ENCODE peak calls at places on chromosome 15, in nine cellular contexts. One of them, this sample, is unnamed.

GRCh38 chr15:90836296-90836871 is 32.0 kb upstream of the FURIN start:
- DNase-seq in H1: no peak
- DNase-seq in SJSA1: peak; percentile 77
- DNase-seq in CD8-positive, alpha-beta T cell: no peak
- DNase-seq in CD8-positive, alpha-beta memory T cell: no peak
- DNase-seq in tibial nerve: no peak
- DNase-seq in adrenal gland: no peak
- DNase-seq in neural progenitor cell: no peak
- DNase-seq in suprapubic skin: no peak
- DNase-seq in this sample: no peak

GRCh38 chr15:68652141-68652540 is 73.3 kb downstream of the CORO2B start:
- DNase-seq in CD8-positive, alpha-beta T cell: no peak
- DNase-seq in suprapubic skin: peak; percentile 53
- DNase-seq in adrenal gland: no peak
- DNase-seq in neural progenitor cell: peak; percentile 43
- DNase-seq in H1: no peak
- DNase-seq in tibial nerve: no peak
- DNase-seq in CD8-positive, alpha-beta memory T cell: no peak
- DNase-seq in SJSA1: no peak
- DNase-seq in this sample: no peak

GRCh38 chr15:61623746-61624145 is 394.6 kb upstream of the RORA start:
- DNase-seq in CD8-positive, alpha-beta memory T cell: no peak
- DNase-seq in SJSA1: no peak
- DNase-seq in adrenal gland: no peak
- DNase-seq in H1: no peak
- DNase-seq in suprapubic skin: no peak
- DNase-seq in tibial nerve: no peak
- DNase-seq in neural progenitor cell: no peak
- DNase-seq in CD8-positive, alpha-beta T cell: no peak
- DNase-seq in this sample: no peak

GRCh38 chr15:92392462-92392861 is 1.2 kb upstream of the ST8SIA2 start:
- DNase-seq in suprapubic skin: no peak
- DNase-seq in tibial nerve: no peak
- DNase-seq in CD8-positive, alpha-beta T cell: no peak
- DNase-seq in CD8-positive, alpha-beta memory T cell: no peak
- DNase-seq in SJSA1: no peak
- DNase-seq in neural progenitor cell: peak; percentile 75
- DNase-seq in adrenal gland: no peak
- DNase-seq in H1: no peak
- DNase-seq in this sample: no peak

GRCh38 chr15:93038064-93038705 is 50.8 kb downstream of the RGMA start:
- DNase-seq in tibial nerve: no peak
- DNase-seq in adrenal gland: no peak
- DNase-seq in CD8-positive, alpha-beta T cell: no peak
- DNase-seq in H1: no peak
- DNase-seq in CD8-positive, alpha-beta memory T cell: no peak
- DNase-seq in neural progenitor cell: no peak
- DNase-seq in suprapubic skin: peak; percentile 46
- DNase-seq in SJSA1: no peak
- DNase-seq in this sample: no peak

GRCh38 chr15:56934269-56934668 is 15.8 kb downstream of the TCF12 start:
- DNase-seq in CD8-positive, alpha-beta memory T cell: no peak
- DNase-seq in tibial nerve: no peak
- DNase-seq in H1: no peak
- DNase-seq in adrenal gland: peak; percentile 33
- DNase-seq in SJSA1: no peak
- DNase-seq in CD8-positive, alpha-beta T cell: no peak
- DNase-seq in neural progenitor cell: no peak
- DNase-seq in suprapubic skin: no peak
- DNase-seq in this sample: no peak

GRCh38 chr15:56587686-56588085 is 122.7 kb upstream of the MNS1 start:
- DNase-seq in adrenal gland: no peak
- DNase-seq in suprapubic skin: no peak
- DNase-seq in CD8-positive, alpha-beta T cell: no peak
- DNase-seq in SJSA1: peak; percentile 16
- DNase-seq in H1: no peak
- DNase-seq in neural progenitor cell: no peak
- DNase-seq in CD8-positive, alpha-beta memory T cell: no peak
- DNase-seq in tibial nerve: no peak
- DNase-seq in this sample: no peak

GRCh38 chr15:23072633-23073032 is 33.3 kb upstream of the TUBGCP5 start:
- DNase-seq in CD8-positive, alpha-beta T cell: no peak
- DNase-seq in neural progenitor cell: no peak
- DNase-seq in SJSA1: no peak
- DNase-seq in suprapubic skin: no peak
- DNase-seq in tibial nerve: no peak
- DNase-seq in CD8-positive, alpha-beta memory T cell: no peak
- DNase-seq in H1: no peak
- DNase-seq in adrenal gland: no peak
- DNase-seq in this sample: no peak

GRCh38 chr15:42079401-42079908 is 14.9 kb downstream of the PLA2G4D start:
- DNase-seq in CD8-positive, alpha-beta T cell: no peak
- DNase-seq in CD8-positive, alpha-beta memory T cell: no peak
- DNase-seq in H1: no peak
- DNase-seq in tibial nerve: no peak
- DNase-seq in suprapubic skin: no peak
- DNase-seq in neural progenitor cell: no peak
- DNase-seq in adrenal gland: no peak
- DNase-seq in SJSA1: no peak
- DNase-seq in this sample: no peak

GRCh38 chr15:52765779-52766178 is 24.4 kb downstream of the ONECUT1 start:
- DNase-seq in neural progenitor cell: peak; percentile 55
- DNase-seq in SJSA1: no peak
- DNase-seq in H1: no peak
- DNase-seq in tibial nerve: no peak
- DNase-seq in suprapubic skin: no peak
- DNase-seq in CD8-positive, alpha-beta T cell: no peak
- DNase-seq in adrenal gland: no peak
- DNase-seq in CD8-positive, alpha-beta memory T cell: no peak
- DNase-seq in this sample: no peak

GRCh38 chr15:32053717-32054116 is 23.4 kb downstream of the CHRNA7 start:
- DNase-seq in tibial nerve: no peak
- DNase-seq in suprapubic skin: no peak
- DNase-seq in CD8-positive, alpha-beta memory T cell: no peak
- DNase-seq in adrenal gland: no peak
- DNase-seq in H1: no peak
- DNase-seq in SJSA1: no peak
- DNase-seq in CD8-positive, alpha-beta T cell: no peak
- DNase-seq in neural progenitor cell: no peak
- DNase-seq in this sample: no peak

GRCh38 chr15:98441599-98441998 is 206.7 kb upstream of the IGF1R start:
- DNase-seq in CD8-positive, alpha-beta T cell: no peak
- DNase-seq in CD8-positive, alpha-beta memory T cell: no peak
- DNase-seq in adrenal gland: no peak
- DNase-seq in H1: no peak
- DNase-seq in SJSA1: no peak
- DNase-seq in tibial nerve: no peak
- DNase-seq in suprapubic skin: no peak
- DNase-seq in neural progenitor cell: no peak
- DNase-seq in this sample: no peak

GRCh38 chr15:31485431-31485830 is 158.8 kb downstream of the KLF13 start:
- DNase-seq in suprapubic skin: peak; percentile 50
- DNase-seq in CD8-positive, alpha-beta T cell: no peak
- DNase-seq in SJSA1: no peak
- DNase-seq in CD8-positive, alpha-beta memory T cell: no peak
- DNase-seq in H1: no peak
- DNase-seq in tibial nerve: no peak
- DNase-seq in adrenal gland: no peak
- DNase-seq in neural progenitor cell: no peak
- DNase-seq in this sample: no peak

GRCh38 chr15:98311566-98312188 is 336.7 kb upstream of the IGF1R start:
- DNase-seq in CD8-positive, alpha-beta T cell: peak; percentile 67
- DNase-seq in neural progenitor cell: peak; percentile 77
- DNase-seq in CD8-positive, alpha-beta memory T cell: peak; percentile 14
- DNase-seq in suprapubic skin: peak; percentile 77
- DNase-seq in tibial nerve: peak; percentile 98
- DNase-seq in H1: no peak
- DNase-seq in adrenal gland: peak; percentile 85
- DNase-seq in SJSA1: peak; percentile 72
- DNase-seq in this sample: peak; percentile 54

DNA sequence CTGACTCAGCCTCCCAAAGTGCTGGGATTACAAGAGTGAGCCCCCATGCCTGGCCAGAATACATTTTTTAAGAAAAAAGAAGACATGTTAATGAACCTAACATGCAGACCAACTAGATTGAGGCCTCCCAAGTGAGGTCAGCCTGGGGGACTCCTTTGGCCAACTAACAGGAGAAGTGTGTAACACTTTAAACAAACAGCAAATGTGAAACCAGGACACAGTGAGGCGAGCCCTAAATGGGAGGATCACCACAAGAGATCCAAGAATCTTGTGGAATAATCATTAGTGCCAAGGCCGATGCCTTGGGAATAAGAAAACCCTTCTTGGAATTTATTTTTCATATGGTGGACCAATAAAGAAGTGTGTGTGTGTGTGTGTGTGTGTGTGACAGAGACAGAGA is 73.9 kb downstream of the ATP10A start:
- DNase-seq in H1: no peak
- DNase-seq in adrenal gland: peak; percentile 21
- DNase-seq in CD8-positive, alpha-beta T cell: no peak
- DNase-seq in suprapubic skin: peak; percentile 67
- DNase-seq in CD8-positive, alpha-beta memory T cell: no peak
- DNase-seq in tibial nerve: no peak
- DNase-seq in SJSA1: no peak
- DNase-seq in neural progenitor cell: no peak
- DNase-seq in this sample: no peak
- H3K4me1 ChIP-seq in H1: no peaks in the 10 kb centered on the region
- H3K4me1 ChIP-seq in adrenal gland: peaks cover 29% of the 10 kb centered on the region
- H3K4me1 ChIP-seq in CD8-positive, alpha-beta T cell: no peaks in the 10 kb centered on the region
- H3K4me1 ChIP-seq in suprapubic skin: peaks cover 55% of the 10 kb centered on the region
- H3K4me1 ChIP-seq in CD8-positive, alpha-beta memory T cell: peaks cover 7% of the 10 kb centered on the region
- H3K4me1 ChIP-seq in tibial nerve: peaks cover 4% of the 10 kb centered on the region
- H3K4me1 ChIP-seq in SJSA1: peaks cover 77% of the 10 kb centered on the region
- H3K4me1 ChIP-seq in neural progenitor cell: no peaks in the 10 kb centered on the region
- H3K4me1 ChIP-seq in this sample: peaks cover 82% of the 10 kb centered on the region

DNA sequence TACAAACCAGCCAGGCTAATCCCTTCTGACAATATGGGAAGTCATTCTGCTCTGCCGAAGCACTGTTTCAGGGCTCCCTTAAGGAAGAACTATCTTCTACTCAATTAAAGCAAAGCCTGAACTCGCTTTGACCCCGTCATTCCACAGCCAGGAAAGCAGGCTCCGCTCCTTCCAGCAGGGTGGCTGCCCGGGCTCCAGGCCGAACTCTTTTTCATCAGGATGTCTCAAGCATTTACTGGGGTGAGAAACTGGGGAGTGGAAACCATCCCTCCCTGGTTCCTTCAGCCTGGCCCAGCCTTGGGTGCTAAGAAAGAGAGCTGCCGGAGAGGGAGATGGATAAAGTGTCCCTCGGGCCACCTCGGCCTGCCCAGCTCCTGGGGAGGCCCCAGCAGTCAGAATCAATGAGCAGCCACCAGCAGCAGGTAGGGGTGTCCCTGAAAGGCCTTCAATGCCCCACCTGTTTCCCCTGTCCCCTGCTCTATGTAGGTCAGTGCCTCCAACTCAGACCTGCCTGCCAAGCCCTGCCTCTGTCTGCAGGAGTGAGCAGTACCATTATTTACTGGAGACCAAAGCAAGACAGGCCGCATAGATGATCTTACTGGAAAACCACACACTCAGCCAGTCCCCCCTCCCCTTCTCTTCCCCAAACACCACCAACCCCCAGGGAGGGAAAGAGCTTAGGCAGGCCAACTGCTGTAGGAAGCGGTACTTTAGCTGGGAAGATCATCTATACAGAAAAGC is 225.6 kb upstream of the TLE3 start:
- DNase-seq in suprapubic skin: peak; percentile 84
- DNase-seq in neural progenitor cell: peak; percentile 65
- DNase-seq in tibial nerve: peak; percentile 74
- DNase-seq in adrenal gland: peak; percentile 56
- DNase-seq in H1: no peak
- DNase-seq in SJSA1: no peak
- DNase-seq in CD8-positive, alpha-beta memory T cell: no peak
- DNase-seq in CD8-positive, alpha-beta T cell: no peak
- DNase-seq in this sample: no peak
- H3K27ac ChIP-seq in suprapubic skin: peak overlapping the region; percentile 39
- H3K27ac ChIP-seq in neural progenitor cell: no peak overlapping the region
- H3K27ac ChIP-seq in tibial nerve: peak overlapping the region; percentile 75
- H3K27ac ChIP-seq in adrenal gland: no peak overlapping the region
- H3K27ac ChIP-seq in H1: no peak overlapping the region
- H3K27ac ChIP-seq in SJSA1: no peak overlapping the region
- H3K27ac ChIP-seq in CD8-positive, alpha-beta memory T cell: no peak overlapping the region
- H3K27ac ChIP-seq in CD8-positive, alpha-beta T cell: no peak overlapping the region
- H3K27ac ChIP-seq in this sample: peak overlapping the region; percentile 11

GRCh38 chr15:76270876-76271275 is 40.4 kb downstream of the ETFA start:
- DNase-seq in CD8-positive, alpha-beta T cell: no peak
- DNase-seq in neural progenitor cell: no peak
- DNase-seq in H1: no peak
- DNase-seq in adrenal gland: no peak
- DNase-seq in suprapubic skin: no peak
- DNase-seq in SJSA1: no peak
- DNase-seq in tibial nerve: no peak
- DNase-seq in CD8-positive, alpha-beta memory T cell: no peak
- DNase-seq in this sample: no peak

GRCh38 chr15:76267077-76267476 is 44.2 kb downstream of the ETFA start:
- DNase-seq in neural progenitor cell: no peak
- DNase-seq in suprapubic skin: no peak
- DNase-seq in H1: no peak
- DNase-seq in CD8-positive, alpha-beta memory T cell: no peak
- DNase-seq in SJSA1: no peak
- DNase-seq in adrenal gland: no peak
- DNase-seq in CD8-positive, alpha-beta T cell: no peak
- DNase-seq in tibial nerve: no peak
- DNase-seq in this sample: no peak
- H3K36me3 ChIP-seq in neural progenitor cell: peaks cover 12% of the 10 kb centered on the region
- H3K36me3 ChIP-seq in suprapubic skin: peaks cover 78% of the 10 kb centered on the region
- H3K36me3 ChIP-seq in H1: no peaks in the 10 kb centered on the region
- H3K36me3 ChIP-seq in CD8-positive, alpha-beta memory T cell: peaks cover 18% of the 10 kb centered on the region
- H3K36me3 ChIP-seq in SJSA1: peaks cover 63% of the 10 kb centered on the region
- H3K36me3 ChIP-seq in adrenal gland: no peaks in the 10 kb centered on the region
- H3K36me3 ChIP-seq in CD8-positive, alpha-beta T cell: peaks cover 37% of the 10 kb centered on the region
- H3K36me3 ChIP-seq in tibial nerve: peaks cover 98% of the 10 kb centered on the region
- H3K36me3 ChIP-seq in this sample: peaks cover 35% of the 10 kb centered on the region

DNA sequence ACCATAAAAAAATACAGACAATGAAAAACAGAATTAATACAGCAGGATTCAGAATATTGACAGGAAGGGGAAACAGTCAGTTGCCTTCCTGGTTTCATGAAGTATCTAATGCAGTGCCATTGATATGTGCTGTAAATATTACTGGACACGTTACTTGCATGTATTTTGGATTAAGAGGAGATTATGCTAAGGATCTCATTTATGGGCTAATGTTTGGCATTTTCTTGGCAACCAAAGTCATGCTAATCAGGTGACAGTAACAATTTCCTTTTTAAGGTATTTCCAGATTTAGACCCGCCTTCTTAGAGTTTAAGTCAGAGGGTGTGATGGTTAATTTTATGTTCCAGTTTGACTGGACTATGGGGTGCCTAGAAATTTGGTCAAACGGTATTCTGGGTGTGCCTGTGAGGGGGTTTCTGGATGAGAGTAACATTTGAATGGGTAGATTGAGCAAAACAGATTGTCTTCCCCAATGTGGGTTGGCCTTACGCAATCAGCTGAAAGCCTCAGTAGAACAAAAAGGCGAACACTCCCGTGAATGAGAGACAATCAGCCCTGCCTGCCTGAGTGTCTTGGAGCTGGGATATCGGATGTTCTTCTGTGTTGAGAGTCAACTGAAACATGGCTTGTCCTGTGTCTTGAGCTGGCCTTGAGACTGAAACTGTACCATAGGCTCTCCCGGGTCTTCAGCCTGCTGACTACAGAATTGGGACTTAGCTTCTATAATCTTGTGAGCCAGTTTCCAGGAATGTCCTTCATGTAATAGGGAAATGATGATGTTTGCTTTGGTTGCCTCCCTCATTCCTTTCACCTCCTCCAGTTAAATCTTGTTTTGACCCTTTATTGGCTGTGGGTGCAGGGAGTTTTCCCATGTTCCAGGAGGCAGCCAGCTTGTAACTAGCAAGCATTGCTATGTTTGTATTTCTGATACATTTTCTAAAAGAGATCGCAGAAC is 10.5 kb downstream of the SQOR start:
- DNase-seq in adrenal gland: no peak
- DNase-seq in tibial nerve: peak; percentile 39
- DNase-seq in neural progenitor cell: no peak
- DNase-seq in suprapubic skin: no peak
- DNase-seq in CD8-positive, alpha-beta T cell: no peak
- DNase-seq in H1: no peak
- DNase-seq in CD8-positive, alpha-beta memory T cell: no peak
- DNase-seq in SJSA1: no peak
- DNase-seq in this sample: no peak
- H3K4me1 ChIP-seq in adrenal gland: peaks cover 47% of the 10 kb centered on the region
- H3K4me1 ChIP-seq in tibial nerve: peaks cover 39% of the 10 kb centered on the region
- H3K4me1 ChIP-seq in neural progenitor cell: no peaks in the 10 kb centered on the region
- H3K4me1 ChIP-seq in suprapubic skin: peaks cover 60% of the 10 kb centered on the region
- H3K4me1 ChIP-seq in CD8-positive, alpha-beta T cell: peaks cover 16% of the 10 kb centered on the region
- H3K4me1 ChIP-seq in H1: no peaks in the 10 kb centered on the region
- H3K4me1 ChIP-seq in CD8-positive, alpha-beta memory T cell: peaks cover 30% of the 10 kb centered on the region
- H3K4me1 ChIP-seq in SJSA1: peaks cover 16% of the 10 kb centered on the region
- H3K4me1 ChIP-seq in this sample: peaks cover 62% of the 10 kb centered on the region